ENCODE peak calls at places on chromosomes 16 and 17, in eight cellular contexts. C, I, E, W, P, U, B and F are unnamed samples.

GRCh38 chr16:68490829-68491575 is 42.7 kb upstream of the SMPD3 start:
- DNase-seq in C (no peak), W (no peak), I (peak; percentile 46), B (peak; percentile 80), E (no peak), U (peak; percentile 88), P (no peak), F (peak; percentile 8)

GRCh38 chr17:40348562-40349476 is 15.7 kb downstream of the GJD3 start:
- DNase-seq in I (no peak), E (no peak), U (peak; percentile 87), W (no peak), P (peak; percentile 76), B (no peak), C (no peak), F (no peak)

GRCh38 chr16:67719778-67720144 is 645 bp upstream of the GFOD2 start:
- DNase-seq in E (no peak), C (peak; percentile 57), B (no peak), W (peak; percentile 25), P (no peak), U (no peak), I (peak; percentile 75), F (no peak)

GRCh38 chr17:1323336-1323735 is 43.9 kb downstream of the TRARG1 start:
- DNase-seq in I (peak; percentile 38), P (no peak), B (no peak), C (peak; percentile 58), E (no peak), W (no peak), U (no peak), F (no peak)

GRCh38 chr16:68740628-68741346 is 3.7 kb downstream of the CDH1 start:
- DNase-seq in I (no peak), U (no peak), P (no peak), W (no peak), B (no peak), C (no peak), E (no peak), F (no peak)

GRCh38 chr17:69246726-69247375 is 18.2 kb upstream of the ABCA10 start:
- DNase-seq in I (peak; percentile 73), C (peak; percentile 60), E (no peak), P (no peak), B (no peak), U (peak; percentile 44), W (no peak), F (peak; percentile 52)

GRCh38 chr16:69822174-69822935 is 60.2 kb downstream of the WWP2 start:
- DNase-seq in W (no peak), P (no peak), U (no peak), I (no peak), C (no peak), E (no peak), B (no peak), F (no peak)

GRCh38 chr16:83004868-83005652 is 378.3 kb downstream of the CDH13 start:
- DNase-seq in E (no peak), W (no peak), U (no peak), C (no peak), P (no peak), I (no peak), B (no peak), F (no peak)

GRCh38 chr17:56822725-56823124 is 11.0 kb downstream of the C17orf67 start:
- DNase-seq in B (no peak), C (no peak), U (no peak), W (no peak), I (no peak), E (no peak), P (peak; percentile 29), F (no peak)

GRCh38 chr16:65601781-65602180 is 479.9 kb upstream of the CDH11 start:
- DNase-seq in C (no peak), E (no peak), U (no peak), P (no peak), I (no peak), W (no peak), B (no peak), F (no peak)

GRCh38 chr17:47995241-47995935 is 24.5 kb downstream of the CDK5RAP3 start:
- DNase-seq in W (no peak), B (no peak), C (peak; percentile 86), P (no peak), I (no peak), E (no peak), U (no peak), F (no peak)

GRCh38 chr16:88070989-88071625 is 119.9 kb downstream of the BANP start:
- DNase-seq in I (no peak), P (no peak), W (no peak), E (no peak), B (no peak), U (no peak), C (no peak), F (no peak)

GRCh38 chr16:75555213-75555706 is 792 bp downstream of the TMEM231 start:
- DNase-seq in P (peak; percentile 78), C (peak; percentile 93), W (peak; percentile 57), B (peak; percentile 73), E (no peak), I (peak; percentile 97), U (peak; percentile 67), F (peak; percentile 68)

GRCh38 chr17:60522889-60523626 is 3.0 kb downstream of the APPBP2 start:
- DNase-seq in E (no peak), B (no peak), W (no peak), U (no peak), P (no peak), C (no peak), I (no peak), F (no peak)

GRCh38 chr16:72787130-72787518 is 260.8 kb downstream of the ZFHX3 start:
- DNase-seq in B (no peak), E (no peak), P (no peak), U (no peak), C (peak; percentile 29), W (no peak), I (no peak), F (no peak)

GRCh38 chr16:84699147-84699711 is 571 bp upstream of the USP10 start:
- DNase-seq in E (no peak), P (no peak), C (no peak), I (no peak), W (peak; percentile 44), B (no peak), U (no peak), F (no peak)

GRCh38 chr16:88472637-88473205 is 19.6 kb downstream of the ZFPM1 start:
- DNase-seq in I (peak; percentile 17), E (no peak), B (no peak), P (peak; percentile 46), U (no peak), W (no peak), C (no peak), F (no peak)

GRCh38 chr17:75060434-75061054 is 13.5 kb downstream of the KCTD2 start:
- DNase-seq in C (no peak), B (no peak), W (no peak), E (no peak), I (no peak), U (no peak), P (peak; percentile 31), F (no peak)

GRCh38 chr17:42675984-42676423 is 790 bp downstream of the PLEKHH3 start:
- DNase-seq in U (peak; percentile 55), E (no peak), C (no peak), B (no peak), W (no peak), I (peak; percentile 75), P (peak; percentile 74), F (peak; percentile 38)

GRCh38 chr16:72291121-72291520 is 119.2 kb upstream of the PMFBP1 start:
- DNase-seq in E (no peak), I (peak; percentile 70), U (no peak), W (no peak), P (no peak), C (no peak), B (no peak), F (no peak)

GRCh38 chr17:751269-752001 is 629 bp downstream of the GEMIN4 start:
- DNase-seq in E (peak; percentile 58), I (peak; percentile 66), P (no peak), W (peak; percentile 65), C (peak; percentile 57), B (no peak), U (peak; percentile 15), F (no peak)

GRCh38 chr17:74759243-74759801 is 10.9 kb downstream of the NHERF1 start:
- DNase-seq in C (no peak), P (no peak), I (no peak), B (no peak), U (no peak), E (peak; percentile 33), W (peak; percentile 75), F (no peak)